ENCODE peak calls at places on chromosome 1, in five cellular contexts. T is colonic mucosa; C is T-helper 17 cell; N is activated CD8-positive, alpha-beta memory T cell treated with anti-CD3 and anti-CD28 coated beads for 48 hours; M is NCI-H1092 treated with DMSO at 0.1 percent for 48 hours. H is an unnamed sample.

GRCh38 chr1:227369102-227369760 is 50.9 kb upstream of the CDC42BPA start:
- DNase-seq in C (no peak), T (no peak), M (no peak), N (no peak), H (no peak)

GRCh38 chr1:110152133-110152785 is 2.0 kb downstream of the SLC6A17 start:
- DNase-seq in M (no peak), C (no peak), T (no peak), N (no peak), H (no peak)

GRCh38 chr1:187655163-187655562 is 826.4 kb downstream of the PLA2G4A start:
- DNase-seq in N (no peak), M (no peak), C (no peak), T (no peak), H (no peak)

GRCh38 chr1:99599678-99600175 is 46.2 kb upstream of the PALMD start:
- DNase-seq in T (no peak), N (no peak), M (no peak), C (no peak), H (no peak)

GRCh38 chr1:56073614-56074356 is 505.6 kb downstream of the PLPP3 start:
- DNase-seq in N (no peak), M (no peak), T (peak), C (no peak), H (no peak)

GRCh38 chr1:3002349-3003038 is 18.8 kb upstream of the ACTRT2 start:
- DNase-seq in M (no peak), N (no peak), C (no peak), T (no peak), H (no peak)

GRCh38 chr1:106910798-106911197 is 145.7 kb upstream of the PRMT6 start:
- DNase-seq in M (no peak), T (no peak), N (no peak), C (no peak), H (no peak)

GRCh38 chr1:13593511-13594131 is 10.0 kb downstream of the PDPN start:
- DNase-seq in T (peak), C (no peak), N (no peak), M (no peak), H (no peak)

GRCh38 chr1:192516776-192517297 is 58.7 kb upstream of the RGS1 start:
- DNase-seq in T (peak), N (no peak), M (no peak), C (peak), H (no peak)

GRCh38 chr1:15056515-15057285 is 96.8 kb upstream of the TMEM51 start:
- DNase-seq in C (no peak), M (no peak), T (no peak), N (no peak), H (no peak)

GRCh38 chr1:46277658-46278373 is 25.6 kb downstream of the LRRC41 start:
- DNase-seq in C (no peak), T (no peak), M (no peak), N (no peak), H (no peak)

GRCh38 chr1:8006037-8006963 is 19.8 kb downstream of the ERRFI1 start:
- DNase-seq in N (no peak), M (peak), C (no peak), T (no peak), H (no peak)

GRCh38 chr1:5768014-5768413 is 224.2 kb downstream of the NPHP4 start:
- DNase-seq in C (no peak), T (no peak), M (no peak), N (no peak), H (no peak)

GRCh38 chr1:230186874-230187273 is 119.8 kb downstream of the GALNT2 start:
- DNase-seq in M (no peak), T (no peak), C (no peak), N (no peak), H (no peak)